ENCODE peak calls at places on chromosome 9, in eight cellular contexts. S is lung, L is thyroid gland, V is left ventricle myocardium inferior, U is Peyer's patch, E is H9, W is right atrium auricular region, F is cardiac muscle cell. Q is an unnamed sample.

GRCh38 chr9:137083418-137084004 is 3.3 kb upstream of the MAN1B1 start:
- DNase-seq in S (peak; percentile 43), L (no peak), V (no peak), U (peak; percentile 81), E (peak; percentile 52), W (peak; percentile 88), F (no peak), Q (no peak)

GRCh38 chr9:105531530-105531929 is 26.4 kb upstream of the FKTN start:
- DNase-seq in S (no peak), L (no peak), V (no peak), U (no peak), E (no peak), W (no peak), F (no peak), Q (no peak)

GRCh38 chr9:18459958-18460584 is 13.9 kb upstream of the ADAMTSL1 start:
- DNase-seq in S (no peak), L (no peak), V (no peak), U (no peak), E (no peak), W (no peak), F (no peak), Q (no peak)

GRCh38 chr9:1400983-1401382 is 350.8 kb downstream of the DMRT2 start:
- DNase-seq in S (no peak), L (no peak), V (no peak), U (no peak), E (no peak), W (no peak), F (peak; percentile 2), Q (no peak)

GRCh38 chr9:82489579-82489915 is 501.0 kb downstream of the SPATA31D1 start:
- DNase-seq in S (no peak), L (no peak), V (no peak), U (no peak), E (no peak), W (no peak), F (no peak), Q (no peak)

GRCh38 chr9:91177661-91178280 is 183.9 kb downstream of the AUH start:
- DNase-seq in S (peak; percentile 22), L (no peak), V (no peak), U (peak; percentile 71), E (no peak), W (peak; percentile 43), F (no peak), Q (no peak)

GRCh38 chr9:120712539-120713031 is 1.7 kb downstream of the MEGF9 start:
- DNase-seq in S (no peak), L (no peak), V (no peak), U (no peak), E (no peak), W (no peak), F (no peak), Q (no peak)

GRCh38 chr9:86485359-86485758 is 131.1 kb upstream of the TUT7 start:
- DNase-seq in S (no peak), L (no peak), V (no peak), U (no peak), E (no peak), W (no peak), F (no peak), Q (no peak)

GRCh38 chr9:124810513-124811355 is 33.8 kb downstream of the OLFML2A start:
- DNase-seq in S (no peak), L (no peak), V (no peak), U (no peak), E (peak; percentile 94), W (no peak), F (peak; percentile 60), Q (no peak)

GRCh38 chr9:104872959-104873850 is 54.8 kb downstream of the ABCA1 start:
- DNase-seq in S (peak; percentile 34), L (peak; percentile 38), V (peak; percentile 26), U (peak; percentile 58), E (no peak), W (peak; percentile 67), F (peak; percentile 13), Q (peak; percentile 64)

GRCh38 chr9:132694144-132694543 is 23.9 kb downstream of the GTF3C4 start:
- DNase-seq in S (no peak), L (no peak), V (no peak), U (no peak), E (peak; percentile 33), W (no peak), F (no peak), Q (no peak)

GRCh38 chr9:4079346-4079745 is 220.5 kb downstream of the GLIS3 start:
- DNase-seq in S (no peak), L (no peak), V (no peak), U (no peak), E (no peak), W (no peak), F (no peak), Q (no peak)

DNA sequence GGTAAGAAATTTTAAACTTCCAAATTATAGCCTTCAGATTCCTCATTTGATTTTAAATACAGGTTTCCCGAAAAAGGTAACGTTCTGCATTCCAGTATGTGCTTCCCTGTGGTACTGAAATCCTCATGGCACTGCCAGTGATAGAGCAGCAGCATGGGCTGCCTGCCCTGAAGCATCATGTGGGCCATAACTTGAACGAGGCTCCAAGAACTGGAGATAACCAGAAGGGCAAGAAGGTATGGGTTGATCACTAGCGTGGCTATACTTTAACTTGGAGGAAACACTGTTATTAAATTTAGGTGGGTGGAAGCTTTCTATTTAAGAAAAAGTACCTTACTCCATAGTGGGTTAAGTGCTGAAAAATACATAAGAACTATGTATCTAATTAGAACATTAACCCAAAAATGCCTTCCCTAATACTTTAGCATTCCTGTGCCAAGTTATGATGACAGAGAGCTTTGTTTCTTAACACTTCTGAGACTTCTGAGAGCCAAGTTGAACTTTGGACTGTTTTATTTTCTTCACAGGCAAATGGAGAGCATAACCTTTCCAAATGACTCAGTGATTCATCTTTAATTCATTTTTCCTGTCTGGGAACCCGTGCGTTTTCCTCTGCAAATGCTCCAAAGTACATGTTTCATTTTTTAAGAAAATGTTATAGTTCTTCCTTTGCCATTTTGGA is 191.5 kb upstream of the GNA14 start:
- DNase-seq in S (no peak), L (no peak), V (no peak), U (no peak), E (no peak), W (no peak), F (no peak), Q (no peak)
- H3K27ac ChIP-seq in S (no peak overlapping the region), L (peak overlapping the region; percentile 7), V (peak overlapping the region; percentile 1), U (no peak overlapping the region), E (no peak overlapping the region), W (no peak overlapping the region), F (no peak overlapping the region), Q (no peak overlapping the region)

DNA sequence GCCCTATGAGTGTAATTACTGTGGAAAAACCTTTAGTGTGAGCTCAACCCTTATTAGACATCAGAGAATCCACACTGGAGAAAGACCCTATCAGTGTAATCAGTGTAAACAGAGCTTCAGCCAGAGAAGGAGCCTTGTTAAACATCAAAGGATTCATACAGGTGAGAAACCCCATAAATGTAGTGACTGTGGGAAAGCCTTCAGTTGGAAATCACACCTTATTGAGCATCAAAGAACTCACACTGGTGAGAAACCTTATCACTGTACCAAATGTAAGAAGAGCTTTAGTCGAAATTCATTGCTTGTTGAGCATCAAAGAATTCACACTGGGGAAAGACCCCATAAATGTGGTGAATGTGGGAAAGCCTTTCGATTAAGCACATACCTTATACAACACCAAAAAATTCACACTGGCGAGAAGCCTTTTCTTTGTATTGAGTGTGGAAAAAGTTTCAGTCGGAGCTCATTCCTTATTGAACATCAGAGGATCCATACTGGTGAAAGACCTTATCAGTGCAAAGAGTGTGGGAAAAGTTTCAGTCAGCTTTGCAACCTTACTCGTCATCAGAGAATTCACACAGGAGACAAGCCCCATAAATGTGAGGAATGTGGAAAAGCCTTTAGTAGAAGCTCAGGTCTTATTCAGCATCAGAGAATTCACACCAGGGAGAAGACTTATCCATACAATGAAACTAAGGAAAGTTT is 9.9 kb downstream of the ZNF189 start:
- DNase-seq in S (no peak), L (no peak), V (no peak), U (no peak), E (no peak), W (no peak), F (no peak), Q (no peak)
- H3K9me3 ChIP-seq in S (peaks cover 51% of the 10 kb centered on the region), L (peaks cover 4% of the 10 kb centered on the region), V (peaks cover 100% of the 10 kb centered on the region), U (peaks cover 4% of the 10 kb centered on the region), E (peaks cover 44% of the 10 kb centered on the region), W (peaks cover 100% of the 10 kb centered on the region), F (peaks cover 13% of the 10 kb centered on the region), Q (peaks cover 55% of the 10 kb centered on the region)

DNA sequence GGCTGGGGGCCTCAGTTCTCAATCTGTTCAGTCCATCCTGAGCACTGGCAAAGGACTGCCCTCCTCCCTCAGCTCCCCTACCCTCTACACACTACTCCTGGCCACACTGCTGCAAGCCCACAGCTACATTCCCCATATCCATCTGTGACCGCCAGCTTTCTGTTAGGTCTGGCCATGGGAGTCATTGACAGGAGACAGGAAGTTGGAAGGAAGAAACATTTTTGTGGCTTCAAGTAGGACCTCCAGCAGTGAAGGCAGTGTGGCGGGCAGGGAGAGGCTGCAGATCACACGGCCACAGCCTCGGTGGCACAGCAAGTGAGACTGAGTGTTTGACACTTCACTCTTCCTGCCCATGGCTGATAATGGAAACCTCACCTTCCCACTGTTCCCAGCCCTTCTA is 55.9 kb downstream of the SECISBP2 start:
- DNase-seq in S (no peak), L (no peak), V (no peak), U (no peak), E (no peak), W (no peak), F (no peak), Q (no peak)
- H3K27ac ChIP-seq in S (no peak overlapping the region), L (no peak overlapping the region), V (no peak overlapping the region), U (no peak overlapping the region), E (no peak overlapping the region), W (no peak overlapping the region), F (no peak overlapping the region), Q (no peak overlapping the region)

DNA sequence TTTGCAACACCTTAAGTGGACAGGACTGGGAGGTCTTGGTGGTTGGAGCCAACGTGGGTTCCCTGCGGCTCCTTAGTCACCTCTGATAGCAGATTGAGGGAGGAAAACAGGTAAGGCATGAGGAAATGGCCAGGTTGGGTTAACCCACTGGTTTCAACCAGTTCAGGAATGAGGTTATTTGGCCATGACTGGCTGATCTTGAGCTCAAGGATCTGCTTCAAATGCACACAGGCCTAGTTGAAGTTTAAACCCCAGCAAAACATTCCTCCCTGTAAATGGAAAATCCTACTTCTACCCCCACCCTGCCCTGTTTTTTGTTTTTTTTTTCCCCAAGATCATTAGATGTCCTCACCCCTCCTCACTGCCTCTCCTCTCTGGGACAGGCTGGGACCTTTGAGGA is 3.2 kb upstream of the NUP214 start:
- DNase-seq in S (no peak), L (peak; percentile 22), V (no peak), U (peak; percentile 2), E (no peak), W (no peak), F (no peak), Q (no peak)
- H3K9me3 ChIP-seq in S (no peaks in the 10 kb centered on the region), L (no peaks in the 10 kb centered on the region), V (no peaks in the 10 kb centered on the region), U (no peaks in the 10 kb centered on the region), E (no peaks in the 10 kb centered on the region), W (no peaks in the 10 kb centered on the region), F (no peaks in the 10 kb centered on the region), Q (no peaks in the 10 kb centered on the region)

GRCh38 chr9:108473209-108474112 is 382.3 kb downstream of the ACTL7B start:
- DNase-seq in S (no peak), L (no peak), V (no peak), U (no peak), E (no peak), W (no peak), F (no peak), Q (no peak)
- H3K27ac ChIP-seq in S (no peak overlapping the region), L (no peak overlapping the region), V (no peak overlapping the region), U (no peak overlapping the region), E (no peak overlapping the region), W (no peak overlapping the region), F (no peak overlapping the region), Q (no peak overlapping the region)

GRCh38 chr9:138104251-138105122 is 226.9 kb downstream of the CACNA1B start:
- DNase-seq in S (peak; percentile 25), L (no peak), V (no peak), U (peak; percentile 14), E (peak; percentile 24), W (peak; percentile 36), F (no peak), Q (peak; percentile 5)
- H3K9me3 ChIP-seq in S (no peaks in the 10 kb centered on the region), L (no peaks in the 10 kb centered on the region), V (no peaks in the 10 kb centered on the region), U (no peaks in the 10 kb centered on the region), E (no peaks in the 10 kb centered on the region), W (no peaks in the 10 kb centered on the region), F (no peaks in the 10 kb centered on the region), Q (no peaks in the 10 kb centered on the region)